ENCODE peak calls at places on chromosomes 1 and 21, in five cellular contexts. A is HepG2, Y is K562, F is GM12878, W is H1. M is an unnamed sample. For H3K9me3, the result is how much of the 10 kb centered on the place peaks cover.

GRCh38 chr1:31985430-31985829 is 28.2 kb upstream of the KHDRBS1 start:
- DNase-seq in A (no peak), Y (no peak), F (no peak), W (no peak), M (no peak)

GRCh38 chr1:26923711-26924110 is 2.2 kb downstream of the NUDC start:
- DNase-seq in A (no peak), Y (no peak), F (no peak), W (no peak), M (no peak)

GRCh38 chr1:156623946-156624813 is 5.0 kb downstream of the HAPLN2 start:
- DNase-seq in A (no peak), Y (peak), F (no peak), W (peak), M (no peak)

GRCh38 chr1:1142844-1143243 is 27.0 kb upstream of the C1orf159 start:
- DNase-seq in A (no peak), Y (no peak), F (no peak), W (no peak), M (no peak)

GRCh38 chr1:192610114-192610958 is 25.6 kb upstream of the RGS13 start:
- DNase-seq in A (no peak), Y (peak), F (no peak), W (no peak), M (peak)

GRCh38 chr1:168498159-168498609 is 45.6 kb downstream of the XCL2 start:
- DNase-seq in A (no peak), Y (no peak), F (no peak), W (no peak), M (no peak)

GRCh38 chr1:228045871-228046270 is 36.6 kb upstream of the ARF1 start:
- DNase-seq in A (no peak), Y (no peak), F (no peak), W (peak), M (no peak)

GRCh38 chr1:93468681-93469080 is 20.8 kb downstream of the FNBP1L start:
- DNase-seq in A (no peak), Y (no peak), F (no peak), W (no peak), M (no peak)

GRCh38 chr21:46188226-46189212 is 4.3 kb upstream of the SPATC1L start:
- DNase-seq in A (peak), Y (peak), F (no peak), W (no peak), M (peak)

GRCh38 chr1:90753556-90753955 is 36.5 kb upstream of the BARHL2 start:
- DNase-seq in A (no peak), Y (no peak), F (no peak), W (no peak), M (no peak)

GRCh38 chr1:221097479-221098281 is 218.4 kb downstream of the HLX start:
- DNase-seq in A (no peak), Y (no peak), F (no peak), W (no peak), M (no peak)

GRCh38 chr1:231639819-231640218 is 13.2 kb downstream of the DISC1 start:
- DNase-seq in A (no peak), Y (no peak), F (no peak), W (no peak), M (no peak)

DNA sequence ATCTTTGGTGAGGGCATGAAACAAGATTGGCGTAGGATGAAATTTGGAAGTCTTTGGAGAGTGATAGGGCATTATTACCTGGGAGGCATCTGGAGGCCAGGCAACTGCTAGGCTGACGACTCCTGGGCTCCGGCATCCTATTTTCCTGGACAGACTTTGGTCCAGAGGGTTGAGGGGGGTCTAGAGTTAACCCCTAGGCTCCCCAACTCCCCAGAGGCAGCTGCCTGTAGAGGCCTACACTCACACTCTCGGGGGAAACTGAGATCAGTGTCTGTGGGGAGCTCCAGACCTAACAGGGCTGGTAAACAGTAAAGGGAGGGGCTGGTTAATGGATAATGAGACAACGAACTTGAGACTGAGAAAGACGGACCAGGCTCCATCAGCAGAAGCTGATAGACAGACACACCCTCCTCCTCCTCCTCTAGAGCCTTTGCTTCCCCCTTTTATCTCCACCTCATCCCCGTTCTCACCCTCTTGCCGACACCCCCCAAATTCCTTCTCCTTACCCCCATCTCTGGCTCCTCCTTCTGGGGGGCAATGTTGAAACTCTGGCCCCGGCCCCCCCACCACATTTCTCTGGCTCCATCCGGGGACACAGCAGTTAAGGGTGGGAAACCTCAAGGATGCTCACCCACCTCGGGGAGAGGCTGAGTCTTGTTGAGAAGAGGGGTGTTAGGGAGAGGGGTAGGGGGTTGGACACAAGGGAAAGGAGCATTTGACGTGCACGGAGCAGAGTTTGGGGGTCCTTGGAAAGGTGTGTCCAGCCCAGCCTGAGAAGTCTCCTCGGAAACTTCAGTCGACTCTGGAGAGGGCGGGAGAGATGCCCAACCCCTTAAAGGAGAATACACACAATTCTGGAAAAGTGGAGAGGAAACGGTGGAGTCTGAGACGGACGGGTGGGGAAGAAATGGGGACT is at the start of gene MTMR11:
- DNase-seq in A (peak), Y (peak), F (no peak), W (no peak), M (no peak)
- H3K9ac ChIP-seq in A (peak), Y (peak), F (peak), W (no peak), M (peak)

DNA sequence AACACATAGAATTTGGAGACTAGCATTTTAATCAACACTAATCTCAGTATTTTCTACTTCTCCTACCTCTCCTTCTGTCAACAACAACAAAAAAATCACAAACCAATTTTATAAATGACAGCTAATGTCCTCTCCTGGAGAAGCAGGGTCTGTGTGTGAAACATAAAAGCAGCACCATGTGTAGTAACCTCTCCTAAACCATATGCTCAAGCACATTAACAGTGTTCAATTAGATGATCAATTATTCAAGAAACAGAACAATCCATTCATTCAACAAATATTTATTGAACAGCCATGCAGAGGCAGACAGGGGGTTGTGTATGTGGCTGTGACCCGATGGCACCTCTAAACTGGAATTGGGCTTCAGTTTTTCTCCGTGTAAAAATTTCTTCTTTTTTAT is 482 bp upstream of the FMN2 start:
- DNase-seq in A (no peak), Y (no peak), F (no peak), W (no peak), M (no peak)
- TF ChIP-seq SRF in A (no peak), Y (no peak), F (no peak), W (no peak), M (no peak)

GRCh38 chr21:38221594-38221993 is 35.2 kb upstream of the KCNJ15 start:
- DNase-seq in A (no peak), Y (no peak), F (no peak), W (no peak), M (no peak)
- H3K9me3 ChIP-seq in A (under half), Y (under half), F (under half), W (under half), M (under half)

GRCh38 chr1:9306006-9306405 is 13.3 kb downstream of the SPSB1 start:
- DNase-seq in A (no peak), Y (no peak), F (no peak), W (no peak), M (no peak)

GRCh38 chr1:9305216-9305615 is 12.5 kb downstream of the SPSB1 start:
- DNase-seq in A (no peak), Y (no peak), F (no peak), W (no peak), M (no peak)

GRCh38 chr1:9303916-9304315 is 11.2 kb downstream of the SPSB1 start:
- DNase-seq in A (no peak), Y (no peak), F (no peak), W (no peak), M (no peak)

GRCh38 chr1:9300623-9301022 is 7.9 kb downstream of the SPSB1 start:
- DNase-seq in A (no peak), Y (no peak), F (no peak), W (no peak), M (no peak)

DNA sequence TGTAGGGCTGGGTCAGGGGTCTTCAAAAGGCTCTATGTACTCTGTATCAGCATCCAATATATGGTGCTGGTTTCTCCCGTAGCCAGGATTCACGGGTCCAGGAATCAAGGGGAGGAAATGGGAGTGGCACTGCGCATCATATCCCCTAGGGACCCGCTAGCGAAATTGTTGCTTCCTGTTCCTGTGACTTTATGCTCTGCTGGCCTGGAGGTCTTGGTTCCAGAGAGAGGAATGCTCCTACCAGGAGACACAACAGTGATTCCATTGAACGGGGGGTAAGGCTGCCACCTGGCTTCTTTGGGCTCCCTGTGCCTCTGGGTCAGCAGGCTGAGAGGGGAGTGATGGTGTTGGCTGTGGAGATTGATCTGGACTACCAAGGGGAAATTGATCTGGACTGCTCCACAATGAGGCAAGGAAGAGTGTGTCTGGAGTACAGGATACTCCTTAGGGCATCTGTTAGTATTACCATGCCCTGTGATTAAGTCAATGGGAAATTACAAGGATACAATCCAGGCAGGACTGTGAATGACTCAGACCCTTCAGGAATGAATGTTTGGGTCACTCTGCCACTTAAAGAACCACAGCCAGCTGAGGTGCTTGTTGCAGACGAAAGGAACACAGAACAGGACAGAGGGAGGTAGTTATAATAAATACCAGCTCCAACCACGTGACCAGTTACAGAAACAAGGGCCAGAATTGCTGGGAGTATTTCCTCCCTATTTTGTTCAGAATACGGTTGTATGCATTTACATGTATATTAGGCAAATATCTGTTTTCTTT is 10.2 kb downstream of the SPSB1 start:
- DNase-seq in A (no peak), Y (no peak), F (no peak), W (no peak), M (peak)
- H3K9ac ChIP-seq in A (no peak), Y (no peak), F (no peak), W (no peak), M (peak)

DNA sequence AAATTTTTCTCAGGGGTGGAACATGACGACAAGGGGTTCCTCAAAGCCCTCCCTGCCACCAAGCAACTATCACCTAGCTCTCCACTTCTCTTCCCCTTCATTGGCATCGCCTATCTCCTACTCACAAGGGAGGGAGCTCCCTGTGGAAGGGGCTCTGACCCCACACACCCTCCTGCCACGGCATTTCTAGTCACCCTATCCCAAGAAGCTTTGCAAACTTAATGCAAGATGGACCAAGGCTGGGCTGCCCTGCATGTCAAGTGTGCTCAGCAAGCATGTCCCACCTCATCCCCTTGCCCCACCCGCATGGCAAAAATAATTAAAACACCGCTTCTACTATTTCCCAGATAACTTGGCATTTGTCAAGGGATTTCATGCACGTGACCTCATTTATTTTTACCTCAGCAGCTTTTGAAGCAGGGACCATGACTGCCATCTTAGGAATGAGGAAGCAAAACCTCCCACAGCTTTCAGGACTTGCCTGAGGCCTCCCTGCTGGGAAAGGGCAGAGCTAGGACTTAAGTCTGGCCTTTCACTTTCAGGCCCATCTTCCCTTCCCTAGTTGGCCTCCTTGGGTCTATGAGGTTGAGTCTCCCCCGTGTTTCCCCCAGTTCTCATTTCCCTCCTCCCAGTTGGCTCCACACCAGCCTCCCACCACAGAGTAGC is 161.3 kb downstream of the TSEN15 start:
- DNase-seq in A (no peak), Y (no peak), F (no peak), W (no peak), M (peak)
- TF ChIP-seq SRF in A (no peak), Y (no peak), F (no peak), W (no peak), M (peak)

GRCh38 chr1:247037483-247038320 is 29.8 kb upstream of the ZNF695 start:
- DNase-seq in A (no peak), Y (no peak), F (no peak), W (no peak), M (no peak)
- H3K9me3 ChIP-seq in A (half or more), Y (under half), F (under half), W (half or more), M (under half)

DNA sequence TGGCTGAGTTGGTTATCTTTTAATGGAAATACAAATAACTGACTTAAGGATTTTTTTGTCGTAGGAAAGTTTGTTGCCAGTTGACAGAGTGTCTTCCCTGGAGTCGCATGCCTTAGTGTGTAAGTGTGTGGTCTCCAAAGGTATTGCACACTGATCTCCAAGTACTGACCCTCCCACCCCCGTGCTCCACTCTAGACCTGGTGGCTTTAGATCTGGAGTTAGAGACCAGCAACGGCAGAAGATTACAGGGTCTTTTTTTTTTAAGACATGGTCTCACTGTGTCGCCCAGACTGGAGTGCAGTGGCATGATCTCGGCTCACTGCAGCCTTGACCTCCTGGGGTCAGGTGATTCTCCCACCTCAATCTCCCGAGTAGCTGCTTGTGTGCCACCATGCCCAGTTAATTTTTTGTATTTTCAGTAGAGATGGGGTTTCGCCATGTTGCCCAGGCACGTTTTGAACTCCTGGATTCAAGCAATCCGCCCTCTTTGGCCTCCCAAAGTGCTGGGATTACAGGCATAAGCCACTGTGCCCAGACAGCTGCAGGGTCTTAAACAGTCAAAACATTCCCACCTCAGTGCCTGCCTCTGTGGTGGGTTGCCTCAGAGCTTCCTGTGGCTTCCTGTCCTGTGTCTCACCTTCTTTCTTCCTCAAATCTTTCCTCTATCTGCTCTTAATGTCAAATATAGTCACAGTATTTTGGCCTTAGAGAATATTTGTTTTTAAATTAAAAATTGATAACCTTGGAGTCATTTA is 6.9 kb downstream of the TRAPPC10 start:
- DNase-seq in A (no peak), Y (peak), F (no peak), W (no peak), M (no peak)
- H3K9ac ChIP-seq in A (no peak), Y (peak), F (no peak), W (no peak), M (no peak)